ENCODE peak calls at places on chromosome 19, in four cellular contexts. I, C, T and Y are unnamed samples.

GRCh38 chr19:51808333-51808986 is 13.5 kb downstream of the FPR3 start:
- DNase-seq in I (no peak), C (no peak), T (peak), Y (no peak)

GRCh38 chr19:50669319-50670101 is 20.3 kb downstream of the C19orf81 start:
- DNase-seq in I (no peak), C (no peak), T (peak), Y (no peak)

GRCh38 chr19:19211499-19212432 is at the start of gene NCAN:
- DNase-seq in I (no peak), C (no peak), T (no peak), Y (no peak)

GRCh38 chr19:50870417-50871089 is 2.7 kb upstream of the KLK2 start:
- DNase-seq in C (no peak), I (no peak), T (no peak), Y (no peak)

GRCh38 chr19:33654840-33655508 is 33.2 kb downstream of the CHST8 start:
- DNase-seq in I (no peak), C (no peak), T (no peak), Y (no peak)

GRCh38 chr19:21396121-21396520 is 812 bp upstream of the ZNF493 start:
- DNase-seq in T (no peak), C (no peak), I (no peak), Y (no peak)

GRCh38 chr19:18745012-18745735 is 45.9 kb downstream of the COMP start:
- DNase-seq in C (no peak), I (no peak), T (peak), Y (no peak)

GRCh38 chr19:14674764-14675163 is at the start of gene ADGRE3:
- DNase-seq in C (no peak), T (no peak), I (no peak), Y (no peak)

GRCh38 chr19:36114763-36115452 is at the start of gene POLR2I:
- DNase-seq in I (peak), T (peak), C (peak), Y (peak)

GRCh38 chr19:426725-427445 is 17.9 kb upstream of the C2CD4C start:
- DNase-seq in T (no peak), C (no peak), I (no peak), Y (no peak)

GRCh38 chr19:9903341-9903740 is 33.0 kb downstream of the OLFM2 start:
- DNase-seq in T (no peak), C (no peak), I (no peak), Y (no peak)

GRCh38 chr19:30046522-30046921 is 104.5 kb downstream of the URI1 start:
- DNase-seq in T (peak), C (no peak), I (no peak), Y (no peak)

GRCh38 chr19:2170219-2170618 is 6.5 kb downstream of the DOT1L start:
- DNase-seq in T (no peak), C (no peak), I (no peak), Y (no peak)

GRCh38 chr19:2173841-2174577 is 10.3 kb downstream of the DOT1L start:
- DNase-seq in I (no peak), C (no peak), T (no peak), Y (no peak)

GRCh38 chr19:2170987-2171348 is 7.2 kb downstream of the DOT1L start:
- DNase-seq in I (no peak), T (no peak), C (no peak), Y (no peak)

GRCh38 chr19:2173388-2173787 is 9.7 kb downstream of the DOT1L start:
- DNase-seq in C (no peak), T (no peak), I (no peak), Y (no peak)

DNA sequence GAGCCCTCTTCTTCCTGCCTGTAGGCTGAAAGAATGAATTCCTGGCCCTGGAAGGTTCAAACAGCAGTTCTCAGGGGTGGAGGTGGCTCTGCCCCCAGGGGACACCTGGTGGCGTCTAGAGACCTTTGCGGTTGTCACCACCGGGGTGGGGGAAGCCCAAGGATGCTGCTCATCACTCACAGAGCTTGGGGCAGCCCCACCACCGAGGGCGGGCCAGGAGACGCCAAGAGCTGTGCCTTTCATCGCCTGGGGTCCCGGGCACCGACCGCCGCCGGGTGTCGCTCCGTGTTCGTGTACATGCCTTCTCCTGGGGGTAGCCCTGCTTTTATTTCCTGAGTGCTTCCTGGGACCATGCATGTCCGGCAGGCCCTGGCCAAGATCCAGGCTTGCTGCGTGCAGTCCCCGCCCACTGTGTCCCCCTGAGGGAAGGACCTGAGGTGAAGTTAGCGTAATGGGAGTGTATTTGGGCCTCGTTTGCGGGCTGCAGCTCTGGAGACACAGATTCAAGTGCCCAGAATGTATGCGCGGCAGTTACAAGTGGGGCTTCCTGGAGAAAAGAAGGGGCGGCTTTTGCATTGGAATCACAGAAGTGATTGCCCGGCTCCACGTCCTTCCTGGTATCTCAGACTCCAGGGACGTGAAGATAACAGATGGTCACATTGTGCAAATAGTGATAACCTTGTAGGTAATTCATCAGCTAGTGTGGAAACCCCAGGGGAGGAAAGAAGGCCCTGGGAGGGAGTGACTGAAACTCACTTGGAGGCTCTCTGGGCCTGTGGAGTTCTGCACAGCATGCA is 7.8 kb downstream of the DOT1L start:
- DNase-seq in I (no peak), T (peak), C (no peak), Y (peak)
- TF ChIP-seq CTCF in I (no peak), T (no peak), C (no peak), Y (no peak)

GRCh38 chr19:16141043-16141442 is 2.4 kb upstream of the HSH2D start:
- DNase-seq in T (no peak), I (no peak), C (no peak), Y (peak)
- TF ChIP-seq CTCF in T (no peak), I (no peak), C (no peak), Y (no peak)

DNA sequence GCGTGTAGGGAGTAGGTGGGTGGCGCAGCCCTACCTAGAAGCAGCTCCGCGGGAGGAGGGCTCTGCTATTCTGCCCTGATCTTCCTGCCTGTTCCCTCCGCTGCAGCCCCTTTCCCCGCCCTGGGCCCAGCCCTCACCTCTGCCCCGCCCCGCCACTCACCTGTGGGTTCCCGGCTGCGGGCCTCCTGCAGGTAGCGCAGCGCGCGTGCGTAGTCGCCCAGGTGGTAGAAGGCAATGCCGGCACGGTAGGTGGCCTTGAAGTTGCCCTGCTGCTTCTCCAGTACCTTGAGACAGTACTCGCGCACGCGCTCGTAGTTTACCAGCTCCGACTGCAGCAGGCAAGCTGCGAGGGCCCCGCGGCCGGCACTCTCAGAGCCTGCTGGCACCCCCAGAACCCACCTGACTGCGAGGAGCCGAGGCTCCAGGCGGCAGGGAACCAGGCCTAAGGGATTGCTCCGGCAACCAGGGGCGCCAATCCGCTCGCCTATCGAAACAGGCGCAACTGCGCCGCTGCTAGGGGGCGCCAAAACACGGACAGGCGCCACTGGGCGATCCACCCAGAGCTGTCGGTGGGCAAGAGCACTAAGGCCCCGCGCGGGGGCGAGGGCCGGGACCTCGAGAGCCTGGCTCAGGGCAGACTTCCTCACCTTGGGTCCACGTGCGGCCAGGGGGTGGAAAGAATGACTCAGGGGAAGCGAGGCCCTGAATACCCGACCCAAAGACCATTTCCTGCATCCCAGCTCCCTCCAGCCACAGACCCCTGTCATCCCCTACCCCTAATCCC is 965 bp downstream of the TTC9B start:
- DNase-seq in C (no peak), I (peak), T (no peak), Y (no peak)
- TF ChIP-seq CTCF in C (no peak), I (peak), T (peak), Y (peak)

GRCh38 chr19:38918526-38918925 is 6.5 kb upstream of the CCER2 start:
- DNase-seq in I (no peak), T (no peak), C (peak), Y (no peak)

GRCh38 chr19:38917516-38917915 is 5.5 kb upstream of the CCER2 start:
- DNase-seq in I (no peak), C (peak), T (no peak), Y (no peak)

GRCh38 chr19:38919837-38920528 is 8.0 kb upstream of the CCER2 start:
- DNase-seq in C (peak), T (no peak), I (no peak), Y (no peak)

GRCh38 chr19:38915329-38916321 is 3.6 kb upstream of the CCER2 start:
- DNase-seq in T (no peak), I (no peak), C (no peak), Y (no peak)

DNA sequence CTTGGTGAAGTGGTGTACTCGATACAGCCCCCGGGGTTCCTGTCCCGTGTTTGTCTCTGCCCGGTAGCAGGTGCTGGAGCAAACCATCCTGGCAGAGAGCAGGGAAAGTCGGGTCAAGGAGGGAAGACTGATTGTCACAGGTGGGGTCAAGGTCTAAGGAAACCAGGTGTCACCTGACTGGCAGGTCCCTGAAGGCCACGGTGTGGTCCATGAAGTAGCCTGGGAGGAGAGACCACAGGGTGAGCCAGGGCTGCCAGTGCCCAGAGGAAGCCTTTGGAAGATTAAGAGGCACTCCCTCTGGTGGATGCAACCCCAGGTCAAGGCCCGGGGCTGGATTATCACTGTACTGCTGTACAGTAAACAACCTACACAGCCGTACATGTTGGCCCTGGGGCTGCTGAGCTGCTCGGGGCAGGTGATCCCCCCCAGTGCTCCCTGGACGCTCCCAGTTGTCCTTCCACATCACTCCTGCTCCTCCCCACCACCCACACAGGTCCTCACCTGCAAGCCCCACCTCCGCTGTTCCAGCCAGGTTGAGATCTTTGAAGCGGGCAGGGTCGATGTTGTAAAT is 6.0 kb upstream of the CCER2 start:
- DNase-seq in I (peak), T (peak), C (peak), Y (no peak)
- TF ChIP-seq CTCF in I (no peak), T (peak), C (no peak), Y (no peak)

DNA sequence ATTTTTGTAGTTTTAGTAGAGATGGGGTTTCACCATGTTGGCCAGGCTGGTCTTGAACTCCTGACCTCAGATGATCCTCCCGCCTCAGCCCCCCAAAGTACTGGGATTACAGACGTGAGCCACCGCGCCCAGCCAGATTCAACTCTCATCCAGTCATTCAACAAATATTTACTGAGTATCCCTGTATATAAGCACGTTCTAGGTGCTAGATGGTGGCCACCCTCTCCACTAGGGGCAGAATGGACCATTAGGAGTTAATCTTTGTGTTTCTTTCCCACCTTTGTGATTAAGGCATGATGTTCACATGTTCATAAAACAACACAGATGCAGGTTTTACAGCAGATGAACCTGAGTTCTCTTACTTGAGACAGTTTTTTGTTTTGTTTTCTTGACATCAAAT is 7.3 kb downstream of the SHKBP1 start:
- DNase-seq in C (no peak), T (no peak), I (no peak), Y (no peak)
- TF ChIP-seq CTCF in C (no peak), T (peak), I (peak), Y (no peak)

DNA sequence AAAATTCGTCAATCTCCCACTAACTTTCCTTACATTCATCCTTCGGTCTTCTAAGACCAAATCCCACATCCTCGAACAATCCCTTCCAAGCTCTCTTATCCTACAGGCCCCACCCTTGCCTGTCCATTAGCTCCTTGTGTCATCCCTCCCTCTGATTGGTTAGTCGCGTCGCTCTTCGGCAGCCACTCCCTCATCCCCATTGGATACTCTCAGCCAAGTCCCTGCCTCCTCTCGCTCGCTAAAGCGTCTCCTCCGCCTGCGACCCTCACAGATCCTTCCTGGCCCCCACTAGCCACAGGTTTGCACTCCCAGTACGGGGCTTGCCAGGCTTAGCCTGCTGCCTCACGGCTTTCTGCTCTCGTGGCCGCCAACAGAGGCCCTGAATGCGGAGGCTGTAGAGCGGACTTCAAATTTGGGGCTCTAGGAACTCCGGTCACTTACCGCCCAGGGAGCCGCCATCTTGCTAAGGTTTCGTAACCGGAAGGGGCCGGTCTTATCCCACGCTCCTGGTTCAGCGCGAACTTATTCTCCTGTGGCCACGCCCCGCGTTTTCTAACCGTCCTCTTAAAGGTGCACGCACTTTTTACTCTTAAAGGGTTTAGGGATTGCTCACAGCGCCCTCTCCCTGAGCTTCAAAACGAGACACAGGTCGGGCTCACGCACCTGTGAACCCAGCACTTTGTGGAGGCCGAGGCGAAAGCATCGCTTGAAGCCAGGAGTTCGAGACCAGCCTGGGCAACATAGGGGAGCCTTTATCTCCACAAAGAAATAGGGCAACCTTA is at the start of gene DMAC2:
- DNase-seq in I (peak), T (peak), C (peak), Y (peak)
- TF ChIP-seq CTCF in I (peak), T (peak), C (peak), Y (peak)

GRCh38 chr19:54633401-54633800 is 3.1 kb downstream of the LILRB1 start:
- DNase-seq in C (no peak), T (no peak), I (no peak), Y (no peak)
- TF ChIP-seq CTCF in C (no peak), T (no peak), I (no peak), Y (no peak)

GRCh38 chr19:55099557-55100506 is 17.6 kb downstream of the PPP1R12C start:
- DNase-seq in I (no peak), T (no peak), C (no peak), Y (no peak)
- TF ChIP-seq CTCF in I (peak), T (no peak), C (no peak), Y (no peak)

GRCh38 chr19:8697671-8698432 is 743 bp downstream of the ACTL9 start:
- DNase-seq in T (no peak), C (no peak), I (no peak), Y (no peak)
- TF ChIP-seq CTCF in T (no peak), C (no peak), I (no peak), Y (no peak)